ENCODE peak calls at places on chromosomes 1 and 21, in four cellular contexts. One of them, this sample, is unnamed.

GRCh38 chr1:57019240-57019805 is 53.5 kb upstream of the C8B start:
- DNase-seq in GM10248: no peak
- DNase-seq in HFF-Myc: no peak
- DNase-seq in KBM-7: no peak
- DNase-seq in this sample: no peak

GRCh38 chr1:200154069-200154767 is 126.7 kb downstream of the NR5A2 start:
- DNase-seq in GM10248: peak
- DNase-seq in KBM-7: peak
- DNase-seq in HFF-Myc: no peak
- DNase-seq in this sample: peak

GRCh38 chr1:181483084-181483559 is at the start of gene CACNA1E:
- DNase-seq in KBM-7: no peak
- DNase-seq in GM10248: no peak
- DNase-seq in HFF-Myc: no peak
- DNase-seq in this sample: no peak

GRCh38 chr1:227788279-227789041 is 27.0 kb upstream of the PRSS38 start:
- DNase-seq in KBM-7: peak
- DNase-seq in HFF-Myc: no peak
- DNase-seq in GM10248: peak
- DNase-seq in this sample: no peak

GRCh38 chr1:209190591-209191241 is 392.8 kb upstream of the CAMK1G start:
- DNase-seq in KBM-7: peak
- DNase-seq in HFF-Myc: peak
- DNase-seq in GM10248: peak
- DNase-seq in this sample: no peak

GRCh38 chr1:223513309-223513708 is 120.1 kb downstream of the CCDC185 start:
- DNase-seq in GM10248: no peak
- DNase-seq in HFF-Myc: no peak
- DNase-seq in KBM-7: no peak
- DNase-seq in this sample: no peak

GRCh38 chr1:1893997-1894353 is 3.1 kb upstream of the GNB1 start:
- DNase-seq in GM10248: no peak
- DNase-seq in HFF-Myc: no peak
- DNase-seq in KBM-7: no peak
- DNase-seq in this sample: no peak

GRCh38 chr1:14304381-14304865 is 294.1 kb upstream of the KAZN start:
- DNase-seq in HFF-Myc: no peak
- DNase-seq in KBM-7: no peak
- DNase-seq in GM10248: no peak
- DNase-seq in this sample: no peak

GRCh38 chr21:16587141-16587570 is 857.4 kb downstream of the USP25 start:
- DNase-seq in KBM-7: no peak
- DNase-seq in GM10248: no peak
- DNase-seq in HFF-Myc: no peak
- DNase-seq in this sample: no peak

GRCh38 chr1:10867138-10867721 is 70.8 kb upstream of the CASZ1 start:
- DNase-seq in GM10248: peak
- DNase-seq in KBM-7: peak
- DNase-seq in HFF-Myc: no peak
- DNase-seq in this sample: peak

GRCh38 chr1:21764615-21765423 is 18.1 kb downstream of the USP48 start:
- DNase-seq in KBM-7: no peak
- DNase-seq in GM10248: no peak
- DNase-seq in HFF-Myc: peak
- DNase-seq in this sample: no peak

GRCh38 chr1:151371744-151372410 is 628 bp downstream of the SELENBP1 start:
- DNase-seq in KBM-7: peak
- DNase-seq in HFF-Myc: no peak
- DNase-seq in GM10248: no peak
- DNase-seq in this sample: no peak

GRCh38 chr1:30718091-30718635 is 5.2 kb downstream of the MATN1 start:
- DNase-seq in KBM-7: peak
- DNase-seq in HFF-Myc: peak
- DNase-seq in GM10248: peak
- DNase-seq in this sample: peak

GRCh38 chr1:59017501-59018231 is 233.8 kb upstream of the JUN start:
- DNase-seq in HFF-Myc: no peak
- DNase-seq in GM10248: no peak
- DNase-seq in KBM-7: no peak
- DNase-seq in this sample: no peak

GRCh38 chr1:38475624-38476005 is 384.0 kb downstream of the RRAGC start:
- DNase-seq in GM10248: no peak
- DNase-seq in KBM-7: no peak
- DNase-seq in HFF-Myc: no peak
- DNase-seq in this sample: no peak

GRCh38 chr1:224114787-224115175 is 870 bp downstream of the FBXO28 start:
- DNase-seq in GM10248: no peak
- DNase-seq in KBM-7: no peak
- DNase-seq in HFF-Myc: no peak
- DNase-seq in this sample: no peak

GRCh38 chr1:60972841-60973364 is 109.5 kb upstream of the NFIA start:
- DNase-seq in GM10248: no peak
- DNase-seq in KBM-7: no peak
- DNase-seq in HFF-Myc: peak
- DNase-seq in this sample: no peak

GRCh38 chr1:171941920-171942319 is 100.6 kb downstream of the DNM3 start:
- DNase-seq in GM10248: no peak
- DNase-seq in HFF-Myc: no peak
- DNase-seq in KBM-7: no peak
- DNase-seq in this sample: no peak

GRCh38 chr1:59367269-59368006 is 70.5 kb downstream of the FGGY start:
- DNase-seq in GM10248: no peak
- DNase-seq in HFF-Myc: no peak
- DNase-seq in KBM-7: no peak
- DNase-seq in this sample: no peak

GRCh38 chr1:119327066-119327435 is 41.5 kb upstream of the HAO2 start:
- DNase-seq in HFF-Myc: no peak
- DNase-seq in GM10248: no peak
- DNase-seq in KBM-7: no peak
- DNase-seq in this sample: no peak

GRCh38 chr1:10852486-10852885 is 56.0 kb upstream of the CASZ1 start:
- DNase-seq in HFF-Myc: no peak
- DNase-seq in GM10248: no peak
- DNase-seq in KBM-7: no peak
- DNase-seq in this sample: no peak

GRCh38 chr1:24142546-24143431 is at the start of gene IL22RA1:
- DNase-seq in GM10248: no peak
- DNase-seq in KBM-7: no peak
- DNase-seq in HFF-Myc: no peak
- DNase-seq in this sample: no peak

GRCh38 chr1:219567341-219567947 is 45.5 kb downstream of the ZC3H11B start:
- DNase-seq in KBM-7: peak
- DNase-seq in HFF-Myc: no peak
- DNase-seq in GM10248: no peak
- DNase-seq in this sample: no peak

GRCh38 chr21:27678511-27678910 is 711.6 kb upstream of the ADAMTS5 start:
- DNase-seq in GM10248: no peak
- DNase-seq in HFF-Myc: no peak
- DNase-seq in KBM-7: no peak
- DNase-seq in this sample: no peak

GRCh38 chr1:117611121-117611601 is 5.3 kb downstream of the TENT5C start:
- DNase-seq in HFF-Myc: no peak
- DNase-seq in KBM-7: no peak
- DNase-seq in GM10248: no peak
- DNase-seq in this sample: no peak

GRCh38 chr1:225859151-225859550 is 23.0 kb downstream of the TMEM63A start:
- DNase-seq in HFF-Myc: no peak
- DNase-seq in GM10248: no peak
- DNase-seq in KBM-7: no peak
- DNase-seq in this sample: no peak

GRCh38 chr1:66938618-66939017 is 13.8 kb downstream of the MIER1 start:
- DNase-seq in GM10248: no peak
- DNase-seq in HFF-Myc: no peak
- DNase-seq in KBM-7: no peak
- DNase-seq in this sample: no peak

GRCh38 chr1:160567858-160568682 is 11.2 kb downstream of the CD84 start:
- DNase-seq in HFF-Myc: no peak
- DNase-seq in GM10248: no peak
- DNase-seq in KBM-7: peak
- DNase-seq in this sample: peak

GRCh38 chr1:90208949-90209348 is 214.0 kb downstream of the ZNF326 start:
- DNase-seq in GM10248: no peak
- DNase-seq in KBM-7: no peak
- DNase-seq in HFF-Myc: no peak
- DNase-seq in this sample: no peak

GRCh38 chr1:221884821-221885220 is 142.9 kb upstream of the DUSP10 start:
- DNase-seq in KBM-7: no peak
- DNase-seq in HFF-Myc: no peak
- DNase-seq in GM10248: no peak
- DNase-seq in this sample: no peak

GRCh38 chr1:226064168-226064815 is 1.8 kb downstream of the H3-3A start:
- DNase-seq in HFF-Myc: no peak
- DNase-seq in KBM-7: peak
- DNase-seq in GM10248: no peak
- DNase-seq in this sample: no peak

GRCh38 chr1:51928896-51929295 is 50.4 kb upstream of the NRDC start:
- DNase-seq in GM10248: no peak
- DNase-seq in HFF-Myc: no peak
- DNase-seq in KBM-7: no peak
- DNase-seq in this sample: no peak

This sample was measured in GDM1.